ENCODE peak calls at places on chromosomes 7 and 10, in four cellular contexts. One of them, this sample, is unnamed.

GRCh38 chr10:91347529-91347928 is 62.6 kb upstream of the HECTD2 start:
- DNase-seq in PC-9: no peak
- DNase-seq in cardiac muscle cell: no peak
- DNase-seq in left lung: no peak
- DNase-seq in this sample: no peak

GRCh38 chr10:34985823-34986222 is 104.3 kb downstream of the CUL2 start:
- DNase-seq in left lung: no peak
- DNase-seq in PC-9: no peak
- DNase-seq in cardiac muscle cell: no peak
- DNase-seq in this sample: no peak

GRCh38 chr7:127514499-127514898 is 70.9 kb downstream of the GCC1 start:
- DNase-seq in left lung: no peak
- DNase-seq in cardiac muscle cell: peak; percentile 34
- DNase-seq in PC-9: peak; percentile 37
- DNase-seq in this sample: no peak

GRCh38 chr7:67937717-67938191 is 941.1 kb downstream of the TYW1 start:
- DNase-seq in left lung: no peak
- DNase-seq in cardiac muscle cell: peak; percentile 42
- DNase-seq in PC-9: peak; percentile 66
- DNase-seq in this sample: no peak

GRCh38 chr7:954330-955238 is at the start of gene ADAP1:
- DNase-seq in cardiac muscle cell: peak; percentile 77
- DNase-seq in PC-9: no peak
- DNase-seq in left lung: peak; percentile 94
- DNase-seq in this sample: no peak

GRCh38 chr7:158828343-158829020 is 827 bp downstream of the ESYT2 start:
- DNase-seq in cardiac muscle cell: peak; percentile 73
- DNase-seq in PC-9: no peak
- DNase-seq in left lung: peak; percentile 88
- DNase-seq in this sample: no peak

GRCh38 chr7:21771906-21772610 is 173.6 kb downstream of the CDCA7L start:
- DNase-seq in cardiac muscle cell: peak; percentile 82
- DNase-seq in PC-9: no peak
- DNase-seq in left lung: no peak
- DNase-seq in this sample: no peak

GRCh38 chr7:7970620-7971307 is 2.2 kb downstream of the GLCCI1 start:
- DNase-seq in cardiac muscle cell: no peak
- DNase-seq in PC-9: no peak
- DNase-seq in left lung: no peak
- DNase-seq in this sample: no peak

GRCh38 chr7:151695856-151696555 is 176.3 kb upstream of the RHEB start:
- DNase-seq in left lung: peak; percentile 60
- DNase-seq in PC-9: peak; percentile 28
- DNase-seq in cardiac muscle cell: no peak
- DNase-seq in this sample: no peak

GRCh38 chr10:35324196-35324595 is 12.1 kb upstream of the CCNY start:
- DNase-seq in cardiac muscle cell: no peak
- DNase-seq in PC-9: no peak
- DNase-seq in left lung: no peak
- DNase-seq in this sample: no peak

GRCh38 chr10:16049775-16050174 is 189.5 kb upstream of the MINDY3 start:
- DNase-seq in left lung: no peak
- DNase-seq in PC-9: no peak
- DNase-seq in cardiac muscle cell: no peak
- DNase-seq in this sample: no peak

GRCh38 chr7:50793115-50793946 is 10.6 kb upstream of the GRB10 start:
- DNase-seq in PC-9: no peak
- DNase-seq in cardiac muscle cell: peak; percentile 75
- DNase-seq in left lung: peak; percentile 94
- DNase-seq in this sample: no peak

GRCh38 chr7:50793947-50794570 is 11.4 kb upstream of the GRB10 start:
- DNase-seq in left lung: no peak
- DNase-seq in PC-9: no peak
- DNase-seq in cardiac muscle cell: no peak
- DNase-seq in this sample: no peak

GRCh38 chr7:50798126-50798525 is 15.4 kb upstream of the GRB10 start:
- DNase-seq in cardiac muscle cell: no peak
- DNase-seq in PC-9: peak; percentile 62
- DNase-seq in left lung: no peak
- DNase-seq in this sample: no peak

GRCh38 chr7:50795253-50795652 is 12.6 kb upstream of the GRB10 start:
- DNase-seq in cardiac muscle cell: no peak
- DNase-seq in PC-9: no peak
- DNase-seq in left lung: no peak
- DNase-seq in this sample: no peak

DNA sequence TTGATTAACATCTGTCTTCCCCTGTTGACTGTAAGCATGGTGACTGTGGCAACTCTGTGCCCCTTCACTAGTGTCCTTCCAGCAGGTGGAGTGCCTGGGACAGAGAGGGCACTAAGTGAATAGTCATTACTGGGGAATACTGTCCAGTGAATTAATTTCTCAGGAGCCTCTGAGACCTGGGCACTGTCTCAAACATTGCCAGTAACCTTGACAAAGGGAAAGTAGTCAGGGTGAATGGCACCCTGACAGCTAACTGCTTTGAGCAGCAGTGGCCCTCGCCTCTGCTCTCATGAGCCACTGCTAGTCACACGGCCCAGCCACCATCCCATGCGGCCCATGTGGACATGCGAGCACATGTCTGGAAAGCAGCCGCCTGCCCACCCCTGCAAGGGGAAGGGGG is 13.1 kb upstream of the GRB10 start:
- DNase-seq in PC-9: peak; percentile 48
- DNase-seq in left lung: peak; percentile 68
- DNase-seq in cardiac muscle cell: no peak
- DNase-seq in this sample: no peak
- TF ChIP-seq CTCF in PC-9: peak; percentile 60
- TF ChIP-seq CTCF in left lung: no peak
- TF ChIP-seq CTCF in cardiac muscle cell: no peak
- TF ChIP-seq CTCF in this sample: no peak

GRCh38 chr7:121875203-121875602 is 2.2 kb downstream of the PTPRZ1 start:
- DNase-seq in PC-9: no peak
- DNase-seq in left lung: no peak
- DNase-seq in cardiac muscle cell: no peak
- DNase-seq in this sample: no peak

GRCh38 chr7:121873795-121874194 is 834 bp downstream of the PTPRZ1 start:
- DNase-seq in cardiac muscle cell: no peak
- DNase-seq in left lung: no peak
- DNase-seq in PC-9: no peak
- DNase-seq in this sample: no peak

GRCh38 chr7:121872831-121873764 is at the start of gene PTPRZ1:
- DNase-seq in PC-9: no peak
- DNase-seq in left lung: peak; percentile 78
- DNase-seq in cardiac muscle cell: peak; percentile 73
- DNase-seq in this sample: no peak
- H3K4me3 ChIP-seq in PC-9: peak within 1 kb of the TSS; percentile 59
- H3K4me3 ChIP-seq in left lung: peak within 1 kb of the TSS; percentile 35
- H3K4me3 ChIP-seq in cardiac muscle cell: peak within 1 kb of the TSS; percentile 69
- H3K4me3 ChIP-seq in this sample: peak within 1 kb of the TSS; percentile 74

GRCh38 chr7:57426629-57427003 is 23.4 kb upstream of the ZNF716 start:
- DNase-seq in PC-9: no peak
- DNase-seq in cardiac muscle cell: no peak
- DNase-seq in left lung: no peak
- DNase-seq in this sample: no peak
- H3K9me3 ChIP-seq in PC-9: no peaks in the 10 kb centered on the region
- H3K9me3 ChIP-seq in cardiac muscle cell: no peaks in the 10 kb centered on the region
- H3K9me3 ChIP-seq in left lung: no peaks in the 10 kb centered on the region
- H3K9me3 ChIP-seq in this sample: peaks cover 13% of the 10 kb centered on the region

GRCh38 chr10:122158362-122158761 is 112.7 kb upstream of the BTBD16 start:
- DNase-seq in cardiac muscle cell: no peak
- DNase-seq in PC-9: no peak
- DNase-seq in left lung: no peak
- DNase-seq in this sample: no peak

GRCh38 chr10:122154034-122154732 is 116.9 kb upstream of the BTBD16 start:
- DNase-seq in PC-9: no peak
- DNase-seq in cardiac muscle cell: no peak
- DNase-seq in left lung: no peak
- DNase-seq in this sample: no peak

GRCh38 chr10:122152544-122152943 is 118.6 kb upstream of the BTBD16 start:
- DNase-seq in left lung: no peak
- DNase-seq in PC-9: no peak
- DNase-seq in cardiac muscle cell: no peak
- DNase-seq in this sample: no peak

GRCh38 chr10:122157451-122157850 is 113.6 kb upstream of the BTBD16 start:
- DNase-seq in PC-9: no peak
- DNase-seq in cardiac muscle cell: no peak
- DNase-seq in left lung: no peak
- DNase-seq in this sample: no peak

DNA sequence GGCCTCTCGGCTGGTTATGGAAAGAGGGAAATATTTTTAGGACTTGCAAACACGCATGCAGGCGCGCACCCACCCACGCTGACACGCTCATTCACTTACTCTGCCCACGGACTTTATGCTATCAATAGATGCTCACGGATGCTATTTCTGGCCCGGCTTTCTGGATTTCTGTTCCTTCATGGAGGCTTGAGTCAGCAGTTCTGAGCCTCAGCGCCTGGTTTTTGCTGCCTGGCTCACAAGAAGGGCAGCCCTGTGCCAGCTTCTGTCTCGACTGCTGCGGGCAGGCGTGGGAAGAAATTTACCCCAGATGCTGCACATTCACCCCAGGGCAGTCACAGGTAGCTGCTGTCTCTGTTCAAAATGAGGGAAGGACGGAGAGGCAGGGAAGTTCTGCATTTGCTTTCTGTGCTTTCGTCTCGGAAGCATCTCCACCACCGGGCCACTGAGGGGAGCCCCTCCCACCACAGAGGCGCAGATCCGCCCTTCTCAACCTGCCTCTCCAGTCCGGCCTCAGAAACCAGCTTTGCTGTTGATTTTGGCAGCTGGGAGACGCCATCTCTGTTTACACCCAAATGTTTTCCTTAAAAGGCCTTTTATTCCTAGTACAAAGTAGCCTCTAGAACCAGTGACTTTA is 116.2 kb upstream of the BTBD16 start:
- DNase-seq in PC-9: no peak
- DNase-seq in cardiac muscle cell: peak; percentile 42
- DNase-seq in left lung: no peak
- DNase-seq in this sample: no peak
- TF ChIP-seq CTCF in PC-9: no peak
- TF ChIP-seq CTCF in cardiac muscle cell: no peak
- TF ChIP-seq CTCF in left lung: no peak
- TF ChIP-seq CTCF in this sample: no peak